ENCODE peak calls at places on chromosomes 6 and 20, in four cellular contexts. L is CD8-positive, alpha-beta T cell; F is Panc1; H is aorta. E is an unnamed sample.
A peak's percentile ranks its signal among the peaks of the same experiment; 100 is the strongest.

GRCh38 chr6:75800133-75800532 is 51.1 kb downstream of the MYO6 start:
- DNase-seq in H (no peak), F (no peak), L (no peak), E (no peak)

GRCh38 chr20:61628901-61629300 is 376.8 kb downstream of the CDH4 start:
- DNase-seq in L (no peak), F (no peak), H (no peak), E (no peak)

GRCh38 chr20:51767018-51767866 is 948 bp downstream of the ATP9A start:
- DNase-seq in H (peak; percentile 73), F (no peak), L (peak; percentile 14), E (no peak)

GRCh38 chr6:45709834-45710233 is 305.8 kb downstream of the CLIC5 start:
- DNase-seq in L (no peak), H (no peak), F (no peak), E (no peak)

GRCh38 chr6:110514818-110515217 is 38.4 kb upstream of the SLC22A16 start:
- DNase-seq in H (no peak), F (no peak), L (no peak), E (no peak)

GRCh38 chr20:30167540-30167939 is 1089.9 kb upstream of the DEFB115 start:
- DNase-seq in H (no peak), F (no peak), L (no peak), E (no peak)

GRCh38 chr6:13683038-13683437 is 28.6 kb downstream of the RANBP9 start:
- DNase-seq in H (no peak), F (no peak), L (no peak), E (no peak)

GRCh38 chr6:122066200-122066599 is 333.3 kb upstream of the HSF2 start:
- DNase-seq in H (no peak), L (no peak), F (no peak), E (no peak)

GRCh38 chr20:9068896-9069663 is at the start of gene PLCB4:
- DNase-seq in F (no peak), H (peak; percentile 51), L (no peak), E (no peak)

GRCh38 chr6:149925974-149926777 is 3.3 kb upstream of the RAET1G start:
- DNase-seq in L (peak; percentile 72), F (peak; percentile 56), H (peak; percentile 94), E (no peak)
- H3K4me3 ChIP-seq in L (peak overlapping the region; percentile 38), F (peak overlapping the region; percentile 67), H (peak overlapping the region; percentile 0), E (peak overlapping the region; percentile 57)

DNA sequence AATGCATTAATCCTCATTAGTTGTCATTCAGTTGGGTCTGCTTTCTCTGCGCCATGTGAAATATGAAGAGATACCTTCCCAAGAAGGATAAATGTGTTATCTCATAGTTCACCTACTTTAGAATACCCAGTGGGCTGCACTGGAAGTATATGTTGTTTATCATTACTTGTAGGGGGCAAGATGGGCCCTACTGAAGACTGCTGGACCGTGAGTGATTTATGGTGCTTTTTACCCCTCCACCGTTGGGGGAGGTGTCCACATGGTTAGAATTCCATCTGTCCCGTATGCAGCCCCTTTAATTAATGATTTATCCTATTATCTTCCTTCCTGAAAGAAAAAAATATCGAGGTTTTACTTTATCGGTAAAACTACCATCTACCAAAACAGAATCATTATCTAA is 97.0 kb downstream of the TSHZ2 start:
- DNase-seq in H (no peak), F (no peak), L (no peak), E (no peak)
- H3K4me3 ChIP-seq in H (no peak overlapping the region), F (no peak overlapping the region), L (no peak overlapping the region), E (no peak overlapping the region)

GRCh38 chr6:168072730-168073129 is 6.3 kb downstream of the FRMD1 start:
- DNase-seq in L (no peak), H (no peak), F (no peak), E (no peak)
- H3K4me3 ChIP-seq in L (no peak overlapping the region), H (no peak overlapping the region), F (no peak overlapping the region), E (no peak overlapping the region)

DNA sequence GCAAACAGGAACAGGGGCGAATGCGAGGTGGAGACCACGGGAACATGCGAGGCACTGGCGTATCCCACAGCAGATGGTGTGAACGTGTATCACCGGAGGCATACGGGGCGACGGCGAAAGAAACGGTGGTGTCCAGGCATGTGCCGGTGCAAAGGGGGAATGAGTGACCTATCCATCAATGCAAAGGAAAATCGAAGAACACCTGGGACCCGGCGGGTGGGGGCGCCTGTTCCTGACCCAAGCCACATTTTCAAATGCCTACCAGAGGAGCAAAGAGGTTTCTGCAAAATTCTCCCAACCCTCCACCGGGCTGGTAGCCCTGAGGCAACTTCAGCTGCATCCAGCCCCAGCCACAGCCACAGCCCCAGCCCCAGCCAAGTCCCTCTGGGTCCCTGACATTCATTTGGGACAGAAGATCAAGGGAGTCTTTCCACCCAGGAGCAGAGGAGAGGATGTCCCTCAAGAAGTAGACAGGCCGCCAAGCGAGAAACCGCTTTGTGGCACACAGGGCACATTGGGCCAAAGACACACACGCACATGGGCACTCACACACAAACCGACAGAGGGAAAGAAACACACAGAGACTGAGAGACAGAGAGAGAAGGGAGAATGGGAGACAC is 164.0 kb upstream of the ZNF337 start:
- DNase-seq in F (no peak), L (no peak), H (no peak), E (no peak)
- H3K4me3 ChIP-seq in F (peak overlapping the region; percentile 61), L (peak overlapping the region; percentile 55), H (no peak overlapping the region), E (no peak overlapping the region)

GRCh38 chr6:156387472-156387871 is 389.7 kb upstream of the ARID1B start:
- DNase-seq in H (no peak), L (no peak), F (no peak), E (no peak)

GRCh38 chr6:156389296-156389695 is 387.9 kb upstream of the ARID1B start:
- DNase-seq in H (no peak), L (no peak), F (no peak), E (no peak)

GRCh38 chr6:156391977-156392376 is 385.2 kb upstream of the ARID1B start:
- DNase-seq in H (no peak), F (no peak), L (no peak), E (no peak)

GRCh38 chr6:156391379-156391777 is 385.8 kb upstream of the ARID1B start:
- DNase-seq in H (no peak), F (no peak), L (no peak), E (no peak)

DNA sequence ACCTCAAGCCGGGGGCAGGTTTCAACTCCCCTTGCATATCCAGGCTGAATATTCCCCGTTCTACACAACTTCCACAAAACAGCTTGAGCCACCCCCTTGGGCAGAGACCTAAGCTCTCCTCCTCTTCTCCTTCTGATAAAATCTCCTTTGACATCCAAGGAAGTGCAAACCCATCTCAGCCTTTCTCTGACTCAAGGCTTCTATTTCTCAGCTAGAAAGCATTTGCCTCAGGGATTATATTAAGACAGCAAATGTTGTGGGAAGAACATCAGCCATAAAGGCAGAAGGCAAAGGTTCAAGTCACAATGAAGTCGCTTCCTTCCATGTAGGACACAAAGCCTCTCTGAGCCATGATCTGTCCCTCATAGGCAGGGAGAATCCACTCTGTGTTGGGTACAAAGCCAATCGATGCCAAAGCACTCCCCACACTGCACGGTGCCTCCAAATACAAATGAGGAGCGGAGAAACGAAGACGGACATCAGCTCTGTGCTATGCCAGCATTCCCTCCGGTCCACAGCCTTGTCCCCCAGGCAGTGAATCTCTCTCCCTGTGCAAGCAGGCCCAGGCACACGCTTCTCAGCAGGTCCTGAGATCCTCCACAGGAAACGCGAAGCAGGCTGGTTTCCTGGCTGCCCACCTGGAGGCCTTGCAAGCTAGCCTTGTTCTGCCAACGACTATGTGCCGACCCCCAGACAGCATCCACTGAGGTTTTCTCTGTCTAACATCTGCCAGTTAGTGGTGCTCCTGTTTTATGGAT is 386.4 kb upstream of the ARID1B start:
- DNase-seq in H (no peak), L (no peak), F (no peak), E (no peak)
- H3K4me3 ChIP-seq in H (no peak overlapping the region), L (no peak overlapping the region), F (no peak overlapping the region), E (no peak overlapping the region)

DNA sequence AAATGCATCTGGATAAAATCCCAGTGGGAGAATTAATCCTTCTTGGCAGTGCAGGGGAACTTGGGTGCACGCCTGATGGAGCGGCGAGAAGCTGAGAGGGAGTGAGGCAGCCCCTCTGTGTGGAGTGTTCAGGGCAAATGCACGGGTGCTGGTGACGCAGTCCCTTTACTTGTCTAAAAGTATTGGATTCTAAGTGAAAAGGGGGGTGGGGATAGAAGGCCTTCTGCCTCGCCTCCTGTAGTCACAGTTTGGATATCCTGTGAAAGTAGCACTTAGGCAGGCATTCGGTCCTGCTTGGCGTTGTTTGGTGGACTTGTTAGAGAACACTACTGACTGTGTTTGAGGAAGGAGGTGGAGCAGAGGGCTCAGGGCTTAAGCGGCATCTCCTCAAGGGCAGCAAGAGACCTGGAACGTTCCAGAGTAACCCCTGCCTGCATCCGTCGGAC is 39.3 kb downstream of the PHACTR3 start:
- DNase-seq in H (no peak), L (no peak), F (no peak), E (no peak)
- H3K4me3 ChIP-seq in H (no peak overlapping the region), L (no peak overlapping the region), F (no peak overlapping the region), E (no peak overlapping the region)

DNA sequence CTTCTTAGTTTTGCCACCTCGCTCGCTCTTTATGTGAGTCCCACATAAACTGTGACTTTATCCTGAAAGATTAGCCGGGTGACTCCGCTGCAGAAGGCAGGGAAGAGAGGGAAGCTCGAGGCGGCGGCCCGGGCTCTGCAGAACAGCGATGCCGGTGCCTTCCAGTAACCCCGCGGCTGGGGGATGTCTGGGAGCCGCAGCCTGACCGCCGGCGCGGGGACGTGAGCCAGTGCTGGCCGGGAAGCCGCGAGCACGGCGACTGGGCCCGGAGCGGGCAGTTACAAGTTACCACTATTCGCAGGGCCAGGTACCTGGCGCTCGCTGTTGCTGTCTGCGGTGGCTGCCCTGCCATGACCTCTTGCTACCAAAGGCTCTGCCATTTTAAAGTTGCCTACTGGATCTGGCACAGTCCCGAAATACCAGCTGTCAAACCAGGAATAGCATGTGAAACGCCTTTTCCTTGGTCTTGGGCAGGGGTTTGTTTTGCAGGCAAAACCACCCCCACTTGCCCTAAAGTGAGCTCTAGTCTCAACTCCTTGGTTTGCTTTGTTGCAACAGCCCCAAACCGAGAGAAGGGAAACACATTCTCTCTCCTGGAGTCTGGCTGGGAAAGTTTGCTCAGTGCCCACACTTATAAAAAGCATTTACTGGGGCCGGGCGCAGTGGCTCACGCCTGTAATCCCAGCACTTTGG is 124.0 kb upstream of the SLC2A12 start:
- DNase-seq in L (no peak), F (no peak), H (peak; percentile 78), E (no peak)
- H3K4me3 ChIP-seq in L (no peak overlapping the region), F (peak overlapping the region; percentile 61), H (peak overlapping the region; percentile 76), E (peak overlapping the region; percentile 90)

DNA sequence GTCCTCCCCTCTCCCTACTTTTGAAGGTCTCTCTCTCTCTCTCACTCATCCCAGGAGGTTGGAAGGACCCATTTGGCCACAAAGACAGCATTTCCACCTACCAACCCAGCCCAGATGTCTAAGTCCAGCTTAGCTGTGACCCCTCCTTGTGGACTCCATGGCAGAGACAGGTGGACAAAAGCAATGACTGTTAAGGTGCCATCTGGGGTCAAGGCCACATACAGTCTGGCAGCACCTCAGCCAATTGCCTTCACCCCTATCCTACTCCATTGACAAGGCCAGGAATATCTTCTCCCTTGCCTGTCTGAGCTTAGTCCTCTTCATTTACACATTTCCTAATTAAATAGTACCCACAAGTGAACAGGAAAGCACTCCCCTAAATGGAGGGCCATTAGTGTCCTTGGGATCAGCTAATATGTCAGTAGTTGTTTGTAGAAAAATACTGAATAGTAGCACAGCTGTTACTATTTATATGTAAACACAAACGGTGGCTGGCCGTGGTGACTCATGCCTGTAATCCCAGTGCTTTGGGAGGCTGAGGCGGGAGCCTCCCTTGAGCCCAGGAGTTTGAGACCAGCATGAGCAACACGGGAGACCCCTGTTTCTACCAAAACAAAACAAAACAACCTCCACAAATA is 28.8 kb downstream of the GCM1 start:
- DNase-seq in L (no peak), H (no peak), F (peak; percentile 22), E (no peak)
- H3K4me3 ChIP-seq in L (no peak overlapping the region), H (no peak overlapping the region), F (no peak overlapping the region), E (no peak overlapping the region)

E was measured in AG04449.